ENCODE peak calls at places on chromosomes 5 and 9, in ten cellular contexts. D, X, S, V, M, F, A, I, L and P are unnamed samples.

GRCh38 chr5:9192286-9192685 is 353.6 kb downstream of the SEMA5A start:
- DNase-seq in I (no peak), X (no peak), L (no peak), M (no peak), F (no peak), V (no peak), S (no peak), D (no peak), A (no peak), P (no peak)

GRCh38 chr5:43729846-43730478 is 127.0 kb downstream of the NNT start:
- DNase-seq in M (no peak), V (peak), F (no peak), L (no peak), D (no peak), A (peak), X (no peak), I (no peak), S (no peak), P (no peak)

GRCh38 chr9:128685636-128686489 is 3.2 kb upstream of the SET start:
- DNase-seq in A (no peak), X (no peak), S (peak), F (peak), D (no peak), L (peak), V (no peak), M (no peak), I (no peak), P (peak)

GRCh38 chr5:98492258-98492657 is 281.2 kb upstream of the RGMB start:
- DNase-seq in V (peak), M (no peak), I (no peak), D (no peak), L (no peak), A (no peak), X (no peak), F (no peak), S (no peak), P (no peak)

GRCh38 chr9:4547016-4547415 is 56.7 kb downstream of the SLC1A1 start:
- DNase-seq in A (no peak), L (no peak), I (no peak), D (no peak), M (no peak), F (no peak), S (no peak), X (no peak), V (peak), P (no peak)

GRCh38 chr5:178545156-178545555 is 45.0 kb downstream of the COL23A1 start:
- DNase-seq in M (peak), A (no peak), V (no peak), F (no peak), L (peak), S (no peak), X (no peak), I (no peak), D (no peak), P (no peak)

GRCh38 chr9:17219261-17219660 is 84.4 kb downstream of the CNTLN start:
- DNase-seq in V (peak), M (no peak), D (no peak), F (no peak), X (no peak), S (no peak), I (no peak), L (no peak), A (no peak), P (no peak)

GRCh38 chr5:160651682-160652645 is 200.0 kb downstream of the ATP10B start:
- DNase-seq in X (no peak), A (no peak), S (no peak), L (no peak), V (no peak), M (no peak), I (no peak), F (no peak), D (no peak), P (no peak)

GRCh38 chr9:82553654-82554366 is 509.1 kb downstream of the RASEF start:
- DNase-seq in V (no peak), F (no peak), M (no peak), D (no peak), X (no peak), A (no peak), S (no peak), L (no peak), I (no peak), P (no peak)

GRCh38 chr9:5608298-5609254 is 20.3 kb upstream of the RIC1 start:
- DNase-seq in V (peak), M (no peak), A (no peak), I (no peak), L (no peak), S (no peak), D (no peak), F (no peak), X (no peak), P (no peak)

GRCh38 chr9:135840539-135840938 is 66.8 kb downstream of the CAMSAP1 start:
- DNase-seq in X (no peak), V (no peak), A (no peak), L (no peak), M (no peak), S (no peak), I (no peak), D (no peak), F (peak), P (no peak)

GRCh38 chr5:124285071-124285470 is 461.4 kb downstream of the ZNF608 start:
- DNase-seq in F (peak), L (no peak), S (no peak), A (no peak), M (no peak), V (no peak), D (peak), I (no peak), X (no peak), P (no peak)

GRCh38 chr9:131320031-131320685 is 30.6 kb downstream of the PLPP7 start:
- DNase-seq in I (no peak), F (no peak), M (peak), S (no peak), D (no peak), V (no peak), A (no peak), X (no peak), L (peak), P (peak)

GRCh38 chr5:134006119-134006514 is 1.3 kb upstream of the VDAC1 start:
- DNase-seq in S (no peak), F (no peak), V (no peak), I (no peak), D (no peak), X (no peak), M (no peak), L (peak), A (no peak), P (peak)

GRCh38 chr9:92896037-92896436 is 18.2 kb upstream of the ZNF484 start:
- DNase-seq in X (no peak), M (no peak), I (no peak), V (no peak), D (no peak), F (no peak), A (no peak), S (no peak), L (peak), P (no peak)

GRCh38 chr5:32280656-32281081 is 32.1 kb downstream of the MTMR12 start:
- DNase-seq in F (no peak), D (no peak), M (no peak), A (no peak), S (no peak), L (no peak), V (no peak), I (no peak), X (no peak), P (no peak)

GRCh38 chr5:66324357-66324756 is 180.3 kb downstream of the SREK1 start:
- DNase-seq in D (no peak), L (no peak), A (no peak), I (no peak), F (peak), V (no peak), M (no peak), X (no peak), S (no peak), P (no peak)

GRCh38 chr9:110050925-110051355 is 157.0 kb downstream of the C9orf152 start:
- DNase-seq in S (no peak), L (no peak), D (no peak), V (peak), F (no peak), A (peak), M (peak), I (no peak), X (no peak), P (no peak)

GRCh38 chr5:29800752-29801151 is 1392.7 kb upstream of the CDH6 start:
- DNase-seq in A (no peak), F (no peak), I (no peak), V (no peak), S (no peak), D (no peak), L (no peak), M (no peak), X (no peak), P (no peak)

DNA sequence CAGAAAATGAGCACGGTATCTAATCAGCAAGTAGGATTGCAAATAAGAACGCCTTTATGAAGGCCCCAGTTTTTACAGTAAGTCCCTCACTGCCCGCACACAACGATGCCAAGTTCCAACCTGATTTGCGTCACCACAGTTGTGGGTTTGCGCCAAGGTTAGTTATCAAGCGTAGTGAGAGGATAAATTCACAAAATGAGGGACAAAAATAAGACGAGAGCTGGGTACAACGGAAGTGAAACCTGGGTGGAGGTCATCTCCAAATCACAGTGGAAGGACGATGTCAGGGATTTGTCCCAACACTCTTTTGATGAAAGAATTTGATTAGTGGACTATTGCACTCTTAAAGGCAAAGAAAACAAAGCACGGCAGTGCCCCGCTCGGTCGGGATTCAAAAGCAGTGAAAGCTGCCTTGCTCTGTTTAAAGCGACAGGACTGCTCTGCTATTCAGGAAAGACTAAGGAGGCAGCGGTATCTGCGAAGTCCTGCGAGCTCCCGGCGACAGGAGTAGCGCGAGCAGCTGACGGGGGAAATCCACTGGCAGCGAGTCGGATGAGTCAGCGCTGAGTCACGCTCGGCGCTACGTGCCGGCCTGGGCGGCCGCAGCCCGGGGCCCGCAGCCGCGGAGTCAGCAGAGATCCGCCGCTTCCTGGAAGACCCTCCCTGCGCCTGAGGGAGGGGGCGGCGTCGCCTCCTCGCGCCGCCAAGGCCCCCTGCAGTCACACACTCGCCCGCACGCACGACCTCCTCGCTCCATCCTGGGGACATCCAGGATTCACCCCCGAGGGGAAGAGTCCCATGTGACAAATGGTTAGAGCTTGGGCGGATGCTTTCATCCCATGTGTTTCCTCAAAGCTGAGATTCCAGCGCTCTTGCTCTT is 102.8 kb downstream of the ARRDC3 start:
- DNase-seq in X (peak), I (no peak), F (peak), S (peak), D (peak), A (peak), L (peak), V (peak), M (peak), P (peak)
- TF ChIP-seq POLR2A in X (peak), I (peak), F (no peak), S (peak), D (peak), A (no peak), L (peak), V (peak), M (peak), P (peak)

GRCh38 chr5:17228833-17229291 is 11.4 kb downstream of the BASP1 start:
- DNase-seq in X (no peak), I (no peak), M (no peak), D (peak), V (peak), S (no peak), F (no peak), L (no peak), A (no peak), P (no peak)

GRCh38 chr5:17232405-17232804 is 15.0 kb downstream of the BASP1 start:
- DNase-seq in I (no peak), X (no peak), M (no peak), V (no peak), L (no peak), F (no peak), S (no peak), D (peak), A (no peak), P (no peak)

GRCh38 chr5:17230808-17231525 is 13.5 kb downstream of the BASP1 start:
- DNase-seq in D (no peak), V (no peak), L (no peak), M (no peak), A (no peak), I (no peak), X (no peak), F (no peak), S (no peak), P (no peak)

GRCh38 chr5:17227868-17228267 is 10.4 kb downstream of the BASP1 start:
- DNase-seq in L (no peak), A (no peak), X (no peak), S (no peak), F (no peak), D (no peak), V (no peak), I (no peak), M (no peak), P (no peak)

DNA sequence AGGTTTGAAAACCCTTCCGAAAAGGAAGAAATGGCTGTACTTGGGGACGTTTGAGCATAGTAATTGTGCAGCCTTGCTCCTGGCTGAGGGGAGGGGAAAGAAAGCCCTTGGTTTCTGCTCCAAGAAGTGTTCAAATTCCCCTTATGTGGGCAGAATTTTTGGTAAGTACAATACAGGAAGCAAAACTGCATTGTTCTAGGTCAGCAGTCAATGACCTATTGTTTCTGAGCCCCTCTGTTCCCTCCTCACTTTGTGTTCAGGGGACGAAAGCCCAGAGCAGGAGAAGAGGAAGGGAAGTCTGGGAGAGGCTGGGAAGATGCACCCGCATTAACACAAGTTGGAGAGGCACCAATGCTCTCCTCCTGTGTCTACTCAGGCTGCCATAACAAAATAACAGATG is 11.9 kb downstream of the BASP1 start:
- DNase-seq in I (no peak), D (no peak), M (no peak), F (no peak), L (no peak), V (peak), A (no peak), S (no peak), X (no peak), P (no peak)
- TF ChIP-seq POLR2AphosphoS5 in I (no peak), D (no peak), M (no peak), F (no peak), L (no peak), V (no peak), A (no peak), S (no peak), X (no peak), P (no peak)

DNA sequence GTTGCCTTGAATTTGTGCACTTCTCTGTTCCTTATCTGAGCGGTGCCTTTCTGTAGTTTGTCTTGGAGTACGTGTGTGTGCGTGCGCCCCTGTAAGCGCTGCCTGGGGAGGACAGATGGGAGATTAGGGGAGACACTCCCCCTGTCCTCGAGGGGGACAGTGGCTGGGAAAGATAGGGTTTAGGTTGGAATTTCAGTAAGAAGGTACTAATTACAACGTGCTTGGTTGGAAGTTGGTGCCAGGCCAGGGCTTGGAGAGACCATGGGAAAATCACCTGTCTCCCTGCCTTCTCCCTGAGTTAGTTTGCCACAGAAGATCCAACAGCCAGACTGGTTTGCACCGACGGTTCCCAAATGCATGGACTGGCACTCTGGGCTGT is 73.2 kb downstream of the PIK3R1 start:
- DNase-seq in S (no peak), V (no peak), D (peak), L (no peak), A (no peak), I (no peak), M (peak), F (no peak), X (no peak), P (no peak)
- H3K4me3 ChIP-seq in S (peak), V (peak), D (peak), L (peak), A (no peak), I (peak), M (peak), F (peak), X (peak), P (peak)

GRCh38 chr5:94111209-94112004 is 370.0 kb upstream of the POU5F2 start:
- DNase-seq in I (no peak), V (peak), S (peak), D (peak), A (peak), F (peak), M (peak), X (peak), L (peak), P (peak)
- TF ChIP-seq POLR2A in I (peak), V (peak), S (peak), D (peak), A (peak), F (no peak), M (peak), X (peak), L (peak), P (no peak)

GRCh38 chr9:101028346-101029299 is at the start of gene PLPPR1:
- DNase-seq in S (peak), X (peak), V (peak), D (peak), F (peak), I (no peak), A (no peak), L (peak), M (peak), P (peak)
- TF ChIP-seq POLR2AphosphoS5 in S (no peak), X (no peak), V (no peak), D (no peak), F (no peak), I (no peak), A (no peak), L (no peak), M (peak), P (no peak)